ENCODE peak calls at places on chromosomes 11 and 22, in ten cellular contexts. S is iris pigment epithelial cell; M is activated gamma-delta T cell treated with Interleukin-2 at 50 U/mL for 16 hours; Y is NCI-H1417 treated with DMSO at 0.1 percent for 48 hours; N is NCI-H1105 treated with DMSO at 0.1 percent for 48 hours; B is kidney epithelial cell; I is memory B cell; Q is neural crest cell; H is DMS153; Z is stimulated activated effector memory CD8-positive, alpha-beta T cell treated with anti-CD3 and anti-CD28 coated beads, Interleukin-12 subunit alpha, Interleukin-12 subunit beta, amount 100 ng/mL, for 72 hours. D is an unnamed sample.

GRCh38 chr22:27463121-27463520 is 338.4 kb downstream of the MN1 start:
- DNase-seq in S (no peak), M (no peak), Y (no peak), N (no peak), B (no peak), I (no peak), Q (no peak), H (no peak), Z (no peak), D (no peak)

GRCh38 chr11:19382131-19382611 is 141.4 kb upstream of the E2F8 start:
- DNase-seq in S (no peak), M (no peak), Y (no peak), N (no peak), B (no peak), I (no peak), Q (peak), H (no peak), Z (no peak), D (no peak)

GRCh38 chr22:36653316-36653715 is 50.2 kb downstream of the CACNG2 start:
- DNase-seq in S (no peak), M (no peak), Y (no peak), N (no peak), B (no peak), I (no peak), Q (no peak), H (no peak), Z (no peak), D (no peak)

GRCh38 chr11:35330924-35331323 is 88.4 kb downstream of the SLC1A2 start:
- DNase-seq in S (no peak), M (peak), Y (no peak), N (no peak), B (no peak), I (peak), Q (no peak), H (no peak), Z (peak), D (no peak)

GRCh38 chr11:79362358-79362757 is 78.5 kb downstream of the TENM4 start:
- DNase-seq in S (no peak), M (no peak), Y (no peak), N (no peak), B (no peak), I (no peak), Q (no peak), H (no peak), Z (no peak), D (no peak)

GRCh38 chr11:130830563-130830950 is 85.7 kb downstream of the SNX19 start:
- DNase-seq in S (no peak), M (no peak), Y (no peak), N (no peak), B (no peak), I (no peak), Q (no peak), H (no peak), Z (no peak), D (no peak)

GRCh38 chr11:88489030-88489429 is 151.5 kb upstream of the CTSC start:
- DNase-seq in S (peak), M (no peak), Y (no peak), N (no peak), B (no peak), I (no peak), Q (no peak), H (no peak), Z (no peak), D (no peak)

GRCh38 chr22:39920134-39920743 is 19.4 kb downstream of the GRAP2 start:
- DNase-seq in S (no peak), M (peak), Y (no peak), N (no peak), B (no peak), I (no peak), Q (no peak), H (no peak), Z (no peak), D (no peak)

GRCh38 chr11:105610796-105611361 is 1.0 kb downstream of the GRIA4 start:
- DNase-seq in S (no peak), M (no peak), Y (no peak), N (no peak), B (no peak), I (no peak), Q (no peak), H (no peak), Z (no peak), D (no peak)

GRCh38 chr22:37193629-37194191 is 5.7 kb upstream of the C1QTNF6 start:
- DNase-seq in S (peak), M (peak), Y (no peak), N (no peak), B (no peak), I (no peak), Q (no peak), H (no peak), Z (no peak), D (no peak)

GRCh38 chr22:49826603-49827306 is 918 bp downstream of the BRD1 start:
- DNase-seq in S (peak), M (no peak), Y (no peak), N (no peak), B (no peak), I (peak), Q (no peak), H (no peak), Z (no peak), D (no peak)

GRCh38 chr11:17257200-17257599 is 19.3 kb upstream of the NUCB2 start:
- DNase-seq in S (peak), M (no peak), Y (no peak), N (no peak), B (no peak), I (no peak), Q (no peak), H (no peak), Z (no peak), D (no peak)

GRCh38 chr11:123482225-123482624 is 52.2 kb downstream of the GRAMD1B start:
- DNase-seq in S (peak), M (no peak), Y (no peak), N (no peak), B (no peak), I (no peak), Q (no peak), H (no peak), Z (no peak), D (no peak)

GRCh38 chr11:61599968-61600710 is 19.3 kb upstream of the SYT7 start:
- DNase-seq in S (no peak), M (no peak), Y (no peak), N (no peak), B (no peak), I (no peak), Q (no peak), H (no peak), Z (no peak), D (no peak)

GRCh38 chr11:132556316-132556715 is 976.0 kb downstream of the OPCML start:
- DNase-seq in S (no peak), M (no peak), Y (no peak), N (no peak), B (no peak), I (no peak), Q (no peak), H (no peak), Z (no peak), D (no peak)

GRCh38 chr11:104033561-104033960 is 2.9 kb upstream of the DDI1 start:
- DNase-seq in S (peak), M (no peak), Y (no peak), N (no peak), B (no peak), I (no peak), Q (no peak), H (no peak), Z (no peak), D (peak)

GRCh38 chr11:72820439-72821139 is 6.4 kb downstream of the ATG16L2 start:
- DNase-seq in S (no peak), M (no peak), Y (no peak), N (no peak), B (no peak), I (no peak), Q (no peak), H (no peak), Z (no peak), D (no peak)

GRCh38 chr11:115324569-115325432 is 179.4 kb downstream of the CADM1 start:
- DNase-seq in S (peak), M (peak), Y (peak), N (peak), B (peak), I (peak), Q (no peak), H (peak), Z (no peak), D (peak)

GRCh38 chr22:29393019-29393608 is 4.7 kb upstream of the AP1B1 start:
- DNase-seq in S (no peak), M (no peak), Y (no peak), N (no peak), B (no peak), I (no peak), Q (no peak), H (no peak), Z (no peak), D (no peak)

GRCh38 chr11:133443361-133443760 is 88.9 kb downstream of the OPCML start:
- DNase-seq in S (no peak), M (no peak), Y (no peak), N (peak), B (no peak), I (no peak), Q (no peak), H (peak), Z (no peak), D (no peak)

GRCh38 chr11:17036666-17037658 is 22.7 kb upstream of the PLEKHA7 start:
- DNase-seq in S (no peak), M (no peak), Y (no peak), N (no peak), B (no peak), I (no peak), Q (no peak), H (no peak), Z (no peak), D (no peak)

GRCh38 chr11:34302046-34302921 is 55.5 kb downstream of the ABTB2 start:
- DNase-seq in S (peak), M (no peak), Y (no peak), N (no peak), B (peak), I (no peak), Q (no peak), H (no peak), Z (no peak), D (peak)

GRCh38 chr22:50705851-50706351 is 32.1 kb upstream of the ACR start:
- DNase-seq in S (no peak), M (no peak), Y (no peak), N (no peak), B (no peak), I (no peak), Q (no peak), H (no peak), Z (no peak), D (no peak)

GRCh38 chr11:123413636-123414035 is 16.4 kb upstream of the GRAMD1B start:
- DNase-seq in S (peak), M (no peak), Y (no peak), N (no peak), B (no peak), I (no peak), Q (no peak), H (no peak), Z (no peak), D (no peak)

GRCh38 chr11:7577226-7577882 is 63.6 kb downstream of the PPFIBP2 start:
- DNase-seq in S (peak), M (no peak), Y (no peak), N (no peak), B (no peak), I (no peak), Q (peak), H (no peak), Z (no peak), D (no peak)

GRCh38 chr11:42462558-42463310 is 849.1 kb upstream of the API5 start:
- DNase-seq in S (no peak), M (no peak), Y (no peak), N (peak), B (peak), I (no peak), Q (no peak), H (no peak), Z (no peak), D (no peak)

GRCh38 chr11:12150831-12151382 is 40.5 kb downstream of the MICAL2 start:
- DNase-seq in S (peak), M (no peak), Y (no peak), N (no peak), B (no peak), I (no peak), Q (no peak), H (no peak), Z (peak), D (no peak)

GRCh38 chr11:62147545-62147944 is 23.7 kb downstream of the INCENP start:
- DNase-seq in S (no peak), M (no peak), Y (no peak), N (no peak), B (no peak), I (no peak), Q (no peak), H (no peak), Z (no peak), D (no peak)

GRCh38 chr11:77596626-77597025 is 6.9 kb downstream of the AQP11 start:
- DNase-seq in S (peak), M (no peak), Y (no peak), N (no peak), B (no peak), I (no peak), Q (no peak), H (no peak), Z (no peak), D (no peak)

GRCh38 chr11:7278314-7278917 is 26.7 kb downstream of the SYT9 start:
- DNase-seq in S (peak), M (no peak), Y (peak), N (peak), B (no peak), I (no peak), Q (peak), H (no peak), Z (no peak), D (peak)

D was measured in epithelial cell of proximal tubule.